ENCODE peak calls at places on chromosome 4, in nine cellular contexts. U, P, O, C, G, Y, T, S and N are unnamed samples.

GRCh38 chr4:7301126-7301785 is 108.9 kb downstream of the SORCS2 start:
- DNase-seq in U (no peak), P (no peak), O (no peak), C (no peak), G (no peak), Y (no peak), T (no peak), S (no peak), N (no peak)

GRCh38 chr4:100929753-100930152 is 411.9 kb upstream of the EMCN start:
- DNase-seq in U (no peak), P (no peak), O (no peak), C (no peak), G (no peak), Y (no peak), T (peak), S (no peak), N (no peak)

GRCh38 chr4:7120341-7120740 is 52.5 kb upstream of the GRPEL1 start:
- DNase-seq in U (no peak), P (no peak), O (no peak), C (no peak), G (no peak), Y (no peak), T (no peak), S (no peak), N (no peak)

GRCh38 chr4:87419578-87420249 is 2.7 kb upstream of the NUDT9 start:
- DNase-seq in U (no peak), P (no peak), O (no peak), C (no peak), G (no peak), Y (no peak), T (peak), S (no peak), N (no peak)

GRCh38 chr4:168840988-168841681 is 168.9 kb downstream of the CBR4 start:
- DNase-seq in U (no peak), P (no peak), O (no peak), C (no peak), G (no peak), Y (no peak), T (no peak), S (no peak), N (no peak)

GRCh38 chr4:111230265-111230664 is 607.4 kb upstream of the PITX2 start:
- DNase-seq in U (no peak), P (no peak), O (no peak), C (no peak), G (no peak), Y (no peak), T (no peak), S (no peak), N (no peak)

GRCh38 chr4:1693131-1693896 is 9.2 kb upstream of the FAM53A start:
- DNase-seq in U (peak), P (peak), O (peak), C (peak), G (peak), Y (no peak), T (peak), S (peak), N (no peak)

GRCh38 chr4:26342328-26343040 is 21.7 kb downstream of the RBPJ start:
- DNase-seq in U (no peak), P (no peak), O (no peak), C (no peak), G (no peak), Y (no peak), T (no peak), S (no peak), N (no peak)

GRCh38 chr4:169225812-169226211 is 44.9 kb downstream of the SH3RF1 start:
- DNase-seq in U (no peak), P (no peak), O (no peak), C (no peak), G (no peak), Y (no peak), T (no peak), S (no peak), N (no peak)

GRCh38 chr4:28636971-28637370 is 1776.3 kb downstream of the STIM2 start:
- DNase-seq in U (no peak), P (no peak), O (no peak), C (no peak), G (no peak), Y (no peak), T (no peak), S (no peak), N (no peak)

GRCh38 chr4:170884965-170885583 is 795.3 kb upstream of the AADAT start:
- DNase-seq in U (no peak), P (no peak), O (no peak), C (no peak), G (no peak), Y (no peak), T (no peak), S (no peak), N (no peak)

GRCh38 chr4:69707807-69708206 is 52.6 kb downstream of the SULT1B1 start:
- DNase-seq in U (no peak), P (no peak), O (peak), C (no peak), G (no peak), Y (no peak), T (no peak), S (no peak), N (no peak)

GRCh38 chr4:98522062-98522461 is 136.3 kb downstream of the TSPAN5 start:
- DNase-seq in U (no peak), P (no peak), O (no peak), C (no peak), G (no peak), Y (no peak), T (no peak), S (no peak), N (no peak)

GRCh38 chr4:150224896-150225591 is 146.8 kb downstream of the DCLK2 start:
- DNase-seq in U (peak), P (no peak), O (no peak), C (no peak), G (no peak), Y (no peak), T (peak), S (no peak), N (no peak)

GRCh38 chr4:177596035-177596434 is 153.8 kb upstream of the AGA start:
- DNase-seq in U (peak), P (peak), O (no peak), C (no peak), G (peak), Y (no peak), T (peak), S (no peak), N (no peak)

GRCh38 chr4:77332696-77333270 is 175.8 kb downstream of the CCNG2 start:
- DNase-seq in U (no peak), P (no peak), O (no peak), C (no peak), G (no peak), Y (no peak), T (peak), S (no peak), N (no peak)

GRCh38 chr4:125734504-125734903 is 419.7 kb downstream of the FAT4 start:
- DNase-seq in U (no peak), P (no peak), O (no peak), C (no peak), G (no peak), Y (no peak), T (no peak), S (no peak), N (no peak)

GRCh38 chr4:159105761-159106243 is 2.9 kb downstream of the RAPGEF2 start:
- DNase-seq in U (peak), P (no peak), O (peak), C (no peak), G (peak), Y (no peak), T (peak), S (peak), N (no peak)

GRCh38 chr4:79253930-79254329 is 71.9 kb downstream of the NAA11 start:
- DNase-seq in U (no peak), P (no peak), O (no peak), C (no peak), G (no peak), Y (no peak), T (no peak), S (no peak), N (no peak)

GRCh38 chr4:38242110-38242509 is 281.9 kb downstream of the PTTG2 start:
- DNase-seq in U (no peak), P (no peak), O (no peak), C (no peak), G (no peak), Y (no peak), T (no peak), S (no peak), N (no peak)

GRCh38 chr4:24266951-24267577 is 317.3 kb downstream of the DHX15 start:
- DNase-seq in U (no peak), P (no peak), O (no peak), C (no peak), G (no peak), Y (no peak), T (no peak), S (no peak), N (no peak)

GRCh38 chr4:38194202-38194601 is 234.0 kb downstream of the PTTG2 start:
- DNase-seq in U (no peak), P (no peak), O (no peak), C (no peak), G (no peak), Y (no peak), T (no peak), S (no peak), N (no peak)

GRCh38 chr4:8108261-8108660 is 50.4 kb downstream of the ABLIM2 start:
- DNase-seq in U (no peak), P (no peak), O (peak), C (peak), G (no peak), Y (no peak), T (no peak), S (no peak), N (no peak)

GRCh38 chr4:103867311-103867710 is 147.5 kb upstream of the TACR3 start:
- DNase-seq in U (no peak), P (no peak), O (no peak), C (no peak), G (no peak), Y (no peak), T (no peak), S (no peak), N (no peak)

GRCh38 chr4:100208459-100208858 is 18.2 kb upstream of the DDIT4L start:
- DNase-seq in U (no peak), P (no peak), O (no peak), C (no peak), G (no peak), Y (no peak), T (no peak), S (no peak), N (no peak)

GRCh38 chr4:83219344-83219990 is 65.1 kb downstream of the COQ2 start:
- DNase-seq in U (no peak), P (no peak), O (peak), C (no peak), G (no peak), Y (no peak), T (no peak), S (no peak), N (no peak)

GRCh38 chr4:142083264-142083663 is 446.9 kb downstream of the IL15 start:
- DNase-seq in U (no peak), P (no peak), O (no peak), C (no peak), G (no peak), Y (no peak), T (no peak), S (no peak), N (no peak)

GRCh38 chr4:179751669-179752068 is 2309.4 kb upstream of the AGA start:
- DNase-seq in U (no peak), P (no peak), O (no peak), C (no peak), G (no peak), Y (no peak), T (no peak), S (no peak), N (no peak)

GRCh38 chr4:85149656-85150055 is 183.2 kb upstream of the WDFY3 start:
- DNase-seq in U (no peak), P (no peak), O (no peak), C (no peak), G (no peak), Y (no peak), T (no peak), S (no peak), N (no peak)

GRCh38 chr4:165324203-165324917 is 3.1 kb upstream of the MSMO1 start:
- DNase-seq in U (no peak), P (no peak), O (no peak), C (no peak), G (no peak), Y (no peak), T (no peak), S (no peak), N (no peak)

GRCh38 chr4:165318982-165319381 is 8.5 kb upstream of the MSMO1 start:
- DNase-seq in U (no peak), P (no peak), O (no peak), C (no peak), G (no peak), Y (no peak), T (no peak), S (no peak), N (no peak)

GRCh38 chr4:165324918-165325304 is 2.6 kb upstream of the MSMO1 start:
- DNase-seq in U (no peak), P (no peak), O (no peak), C (no peak), G (no peak), Y (no peak), T (no peak), S (no peak), N (no peak)

GRCh38 chr4:165319509-165319908 is 8.0 kb upstream of the MSMO1 start:
- DNase-seq in U (no peak), P (no peak), O (no peak), C (no peak), G (no peak), Y (no peak), T (no peak), S (no peak), N (no peak)
- H3K4me3 ChIP-seq in U (no peak), P (no peak), O (no peak), C (no peak), G (no peak), Y (no peak), T (no peak), S (no peak), N (no peak)

GRCh38 chr4:41881931-41882621 is 53.2 kb upstream of the TMEM33 start:
- DNase-seq in U (peak), P (no peak), O (no peak), C (no peak), G (no peak), Y (no peak), T (peak), S (no peak), N (no peak)
- H3K4me3 ChIP-seq in U (peak), P (peak), O (no peak), C (peak), G (no peak), Y (peak), T (peak), S (peak), N (peak)

GRCh38 chr4:70722199-70722791 is 531 bp downstream of the RUFY3 start:
- DNase-seq in U (peak), P (peak), O (no peak), C (no peak), G (no peak), Y (no peak), T (no peak), S (no peak), N (no peak)
- H3K4me3 ChIP-seq in U (no peak), P (no peak), O (no peak), C (no peak), G (no peak), Y (no peak), T (peak), S (peak), N (peak)

DNA sequence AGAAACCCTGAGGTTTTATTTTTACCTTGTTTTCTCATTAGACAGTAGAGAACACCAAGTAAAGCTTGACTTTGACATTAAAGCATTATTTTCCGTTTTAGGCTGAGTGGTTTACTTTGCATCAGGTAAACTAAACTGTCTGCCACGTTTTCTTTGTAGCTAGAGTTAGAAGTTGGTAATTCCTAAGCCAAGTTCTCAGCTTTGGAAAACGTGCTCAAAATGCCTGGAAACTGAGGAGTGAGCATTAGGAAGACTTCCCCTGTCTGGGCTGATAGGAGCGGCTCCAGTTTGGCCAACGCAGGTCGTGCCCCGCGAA is 815 bp downstream of the PDLIM3 start:
- DNase-seq in U (no peak), P (no peak), O (no peak), C (no peak), G (no peak), Y (peak), T (no peak), S (no peak), N (no peak)
- H3K4me3 ChIP-seq in U (peak), P (no peak), O (peak), C (peak), G (no peak), Y (peak), T (peak), S (peak), N (peak)

GRCh38 chr4:16894406-16894805 is 4.0 kb downstream of the LDB2 start:
- DNase-seq in U (no peak), P (no peak), O (no peak), C (no peak), G (no peak), Y (no peak), T (no peak), S (no peak), N (no peak)

GRCh38 chr4:16897991-16898827 is at the start of gene LDB2:
- DNase-seq in U (peak), P (no peak), O (peak), C (no peak), G (no peak), Y (no peak), T (peak), S (peak), N (peak)

GRCh38 chr4:16896871-16897270 is 1.6 kb downstream of the LDB2 start:
- DNase-seq in U (no peak), P (no peak), O (no peak), C (no peak), G (no peak), Y (no peak), T (no peak), S (no peak), N (no peak)

GRCh38 chr4:16897351-16897750 is 1.1 kb downstream of the LDB2 start:
- DNase-seq in U (peak), P (no peak), O (no peak), C (no peak), G (no peak), Y (no peak), T (peak), S (no peak), N (no peak)

GRCh38 chr4:16900325-16900724 is 1.9 kb upstream of the LDB2 start:
- DNase-seq in U (no peak), P (no peak), O (no peak), C (no peak), G (no peak), Y (no peak), T (no peak), S (no peak), N (no peak)
- H3K4me3 ChIP-seq in U (no peak), P (no peak), O (no peak), C (no peak), G (no peak), Y (no peak), T (no peak), S (no peak), N (no peak)

DNA sequence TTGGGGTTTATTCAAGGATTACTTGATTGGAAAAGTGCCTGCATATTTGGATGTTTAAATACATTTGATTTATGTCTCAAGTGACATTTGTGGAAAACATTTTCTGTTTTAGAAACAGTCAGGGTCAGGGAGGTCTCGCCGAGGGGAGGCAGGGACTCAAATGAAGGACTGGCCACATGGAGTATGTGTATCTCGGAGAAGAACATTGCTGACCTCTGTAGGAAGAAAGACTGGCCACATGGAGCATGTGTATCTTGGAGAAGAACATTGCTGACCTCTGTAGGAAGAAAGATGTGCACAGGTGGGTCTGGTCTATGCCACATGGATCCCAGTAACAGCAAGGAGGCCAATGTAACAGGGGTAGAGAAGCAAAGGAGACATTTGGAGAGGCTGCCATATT is 233.6 kb downstream of the TRIML1 start:
- DNase-seq in U (peak), P (no peak), O (no peak), C (no peak), G (no peak), Y (no peak), T (peak), S (no peak), N (peak)
- H3K4me3 ChIP-seq in U (no peak), P (no peak), O (no peak), C (no peak), G (no peak), Y (no peak), T (no peak), S (no peak), N (no peak)

GRCh38 chr4:152064282-152064681 is 303.5 kb upstream of the GATB start:
- DNase-seq in U (no peak), P (no peak), O (no peak), C (no peak), G (no peak), Y (no peak), T (no peak), S (no peak), N (no peak)
- H3K4me3 ChIP-seq in U (no peak), P (no peak), O (no peak), C (no peak), G (no peak), Y (no peak), T (no peak), S (no peak), N (no peak)

GRCh38 chr4:176034498-176034897 is 31.1 kb upstream of the WDR17 start:
- DNase-seq in U (no peak), P (no peak), O (peak), C (no peak), G (peak), Y (no peak), T (peak), S (no peak), N (no peak)
- H3K4me3 ChIP-seq in U (no peak), P (no peak), O (no peak), C (no peak), G (no peak), Y (no peak), T (no peak), S (no peak), N (no peak)

GRCh38 chr4:118915468-118915867 is 26.8 kb downstream of the SYNPO2 start:
- DNase-seq in U (no peak), P (no peak), O (no peak), C (no peak), G (no peak), Y (no peak), T (no peak), S (no peak), N (no peak)

GRCh38 chr4:118918388-118918787 is 29.7 kb downstream of the SYNPO2 start:
- DNase-seq in U (no peak), P (no peak), O (no peak), C (no peak), G (no peak), Y (no peak), T (no peak), S (no peak), N (no peak)

GRCh38 chr4:118920247-118920646 is 31.6 kb downstream of the SYNPO2 start:
- DNase-seq in U (no peak), P (no peak), O (no peak), C (no peak), G (no peak), Y (no peak), T (no peak), S (no peak), N (peak)

GRCh38 chr4:118921736-118922135 is 33.1 kb downstream of the SYNPO2 start:
- DNase-seq in U (no peak), P (no peak), O (no peak), C (no peak), G (no peak), Y (no peak), T (no peak), S (no peak), N (no peak)

DNA sequence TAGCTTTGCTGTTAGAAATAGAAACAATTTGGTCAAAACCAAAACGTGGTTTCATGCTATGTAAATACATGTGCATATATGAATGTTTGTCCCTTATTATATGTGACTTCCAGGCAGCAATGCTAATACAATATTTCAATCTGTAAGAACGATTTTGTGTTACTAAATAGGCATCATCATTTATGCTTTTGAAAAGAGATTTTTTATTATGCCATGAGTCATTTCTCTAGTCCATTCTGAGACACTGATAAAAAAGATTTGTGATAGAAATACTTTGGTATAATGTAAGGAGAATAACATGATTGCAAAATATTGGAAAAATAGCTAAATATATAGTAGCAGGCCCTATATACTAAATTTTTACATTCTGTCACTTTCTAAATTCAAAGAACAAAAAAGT is 28.9 kb downstream of the SYNPO2 start:
- DNase-seq in U (no peak), P (no peak), O (no peak), C (no peak), G (no peak), Y (no peak), T (no peak), S (no peak), N (no peak)
- H3K4me3 ChIP-seq in U (no peak), P (no peak), O (no peak), C (no peak), G (no peak), Y (no peak), T (no peak), S (no peak), N (peak)